ENCODE peak calls at places on chromosomes 12 and 14, in seven cellular contexts. Y is uterus, U is progenitor cell of endocrine pancreas, X is suprapubic skin, G is cardiac fibroblast, J is cardiac muscle cell, R is neural crest cell. F is an unnamed sample.

GRCh38 chr14:28902930-28903329 is 136.3 kb downstream of the FOXG1 start:
- DNase-seq in Y (no peak), U (no peak), X (no peak), G (no peak), J (no peak), R (no peak), F (no peak)

GRCh38 chr12:79267580-79267979 is 403.0 kb downstream of the SYT1 start:
- DNase-seq in Y (no peak), U (no peak), X (no peak), G (no peak), J (no peak), R (no peak), F (no peak)

GRCh38 chr12:25131270-25131669 is 63.7 kb downstream of the DNAI7 start:
- DNase-seq in Y (no peak), U (no peak), X (no peak), G (no peak), J (no peak), R (no peak), F (no peak)

GRCh38 chr12:88391556-88391955 is 188.7 kb downstream of the KITLG start:
- DNase-seq in Y (no peak), U (no peak), X (no peak), G (peak; percentile 94), J (no peak), R (no peak), F (no peak)

GRCh38 chr14:37482428-37482827 is 112.6 kb downstream of the FOXA1 start:
- DNase-seq in Y (no peak), U (no peak), X (no peak), G (no peak), J (no peak), R (no peak), F (no peak)

GRCh38 chr12:23843958-23844357 is 105.5 kb downstream of the SOX5 start:
- DNase-seq in Y (no peak), U (no peak), X (no peak), G (no peak), J (no peak), R (no peak), F (no peak)

GRCh38 chr12:123886931-123887582 is 85.6 kb downstream of the CCDC92 start:
- DNase-seq in Y (no peak), U (no peak), X (no peak), G (no peak), J (no peak), R (no peak), F (no peak)

GRCh38 chr14:84084056-84084590 is 1445.8 kb upstream of the FLRT2 start:
- DNase-seq in Y (no peak), U (no peak), X (no peak), G (no peak), J (no peak), R (no peak), F (no peak)

GRCh38 chr12:121980211-121980891 is 41.3 kb upstream of the BCL7A start:
- DNase-seq in Y (no peak), U (no peak), X (no peak), G (peak; percentile 29), J (no peak), R (no peak), F (no peak)

GRCh38 chr12:58967551-58967950 is 47.2 kb upstream of the LRIG3 start:
- DNase-seq in Y (no peak), U (no peak), X (no peak), G (peak; percentile 86), J (no peak), R (no peak), F (no peak)

GRCh38 chr12:63752283-63752682 is 27.4 kb upstream of the RXYLT1 start:
- DNase-seq in Y (no peak), U (no peak), X (no peak), G (no peak), J (no peak), R (no peak), F (no peak)

GRCh38 chr14:99248761-99249171 is 23.2 kb downstream of the BCL11B start:
- DNase-seq in Y (no peak), U (no peak), X (no peak), G (no peak), J (no peak), R (no peak), F (no peak)

GRCh38 chr14:56887211-56887610 is 76.9 kb upstream of the OTX2 start:
- DNase-seq in Y (no peak), U (no peak), X (no peak), G (no peak), J (peak; percentile 25), R (no peak), F (no peak)

GRCh38 chr12:121915841-121916321 is 2.5 kb upstream of the CFAP251 start:
- DNase-seq in Y (no peak), U (no peak), X (no peak), G (peak; percentile 68), J (no peak), R (no peak), F (no peak)

DNA sequence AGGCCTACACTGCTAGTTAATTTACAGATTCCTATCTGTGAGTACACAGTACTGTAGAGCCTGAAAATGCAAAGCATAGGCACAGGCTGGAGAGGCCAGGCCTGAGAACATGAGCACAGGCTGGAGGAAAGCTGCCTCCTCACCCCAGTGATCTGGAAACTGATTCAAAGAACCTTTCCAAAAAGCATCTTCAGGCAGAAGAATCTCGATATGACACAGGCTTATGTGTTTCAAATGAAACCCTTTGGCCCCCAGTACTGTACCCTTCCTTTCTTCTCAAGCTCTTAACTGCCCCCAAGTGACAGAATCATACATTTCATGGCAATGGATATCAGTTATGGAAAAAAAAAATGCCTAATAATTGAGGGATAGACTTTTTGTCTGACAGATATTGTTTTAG is 122.0 kb downstream of the KCNC2 start:
- DNase-seq in Y (no peak), U (no peak), X (no peak), G (peak; percentile 1), J (peak; percentile 14), R (no peak), F (no peak)
- TF ChIP-seq CTCF in Y (no peak), U (no peak), X (no peak), G (no peak), J (no peak), R (peak; percentile 22), F (no peak)

DNA sequence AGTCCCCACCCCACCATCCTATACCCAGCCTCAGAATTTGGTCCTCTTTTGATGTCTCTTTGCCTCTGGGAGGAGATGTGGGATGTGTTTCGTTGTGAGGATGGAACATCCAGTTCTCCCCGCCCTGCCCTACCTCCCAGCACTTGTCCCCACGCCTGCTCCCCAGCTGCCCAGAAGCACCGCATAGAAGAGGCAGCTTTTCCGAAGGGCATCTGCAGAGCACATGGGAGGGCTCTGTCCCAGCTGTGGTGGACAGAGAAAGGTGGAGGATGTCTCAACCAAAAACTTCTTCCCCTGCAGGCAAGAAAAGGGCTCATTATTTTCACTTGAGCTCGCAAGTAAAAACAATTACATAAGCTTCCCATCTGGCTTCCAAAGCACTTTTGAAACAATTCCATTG is 302.6 kb downstream of the PCNX1 start:
- DNase-seq in Y (no peak), U (no peak), X (no peak), G (no peak), J (no peak), R (no peak), F (no peak)
- TF ChIP-seq CTCF in Y (no peak), U (no peak), X (no peak), G (no peak), J (no peak), R (no peak), F (no peak)

GRCh38 chr12:48001426-48002178 is 2.7 kb downstream of the COL2A1 start:
- DNase-seq in Y (no peak), U (no peak), X (no peak), G (peak; percentile 45), J (peak; percentile 83), R (peak; percentile 56), F (no peak)

GRCh38 chr12:48002179-48002601 is 2.1 kb downstream of the COL2A1 start:
- DNase-seq in Y (no peak), U (no peak), X (peak; percentile 53), G (peak; percentile 6), J (peak; percentile 28), R (peak; percentile 39), F (no peak)

GRCh38 chr12:48003226-48004038 is 844 bp downstream of the COL2A1 start:
- DNase-seq in Y (no peak), U (no peak), X (no peak), G (no peak), J (peak; percentile 45), R (peak; percentile 30), F (no peak)

GRCh38 chr12:48004039-48004940 is at the start of gene COL2A1:
- DNase-seq in Y (no peak), U (peak; percentile 77), X (no peak), G (peak; percentile 23), J (peak; percentile 78), R (peak; percentile 68), F (no peak)

DNA sequence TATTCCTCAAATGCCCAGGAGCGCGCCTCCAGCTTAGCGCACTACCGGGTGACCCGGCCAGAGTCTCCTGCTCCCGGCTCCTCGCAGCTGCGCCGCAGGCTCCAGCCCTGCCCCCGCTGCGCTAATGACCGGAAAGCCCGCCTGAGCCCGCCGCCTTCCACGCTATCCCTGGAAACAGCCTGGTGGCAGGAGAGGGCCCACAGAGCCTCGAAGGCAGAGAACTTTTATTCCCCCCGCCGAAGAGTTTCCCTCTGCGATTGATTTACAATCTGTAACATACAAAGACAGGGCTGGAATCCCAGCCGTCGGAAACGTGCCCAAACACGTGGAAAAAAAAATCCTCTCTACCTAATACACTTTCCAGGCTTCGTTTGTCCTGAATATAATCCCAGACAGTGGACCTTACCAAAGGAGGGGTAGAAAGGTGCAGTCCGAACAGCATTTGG is 1.5 kb downstream of the COL2A1 start:
- DNase-seq in Y (peak; percentile 59), U (no peak), X (peak; percentile 71), G (peak; percentile 31), J (peak; percentile 76), R (peak; percentile 55), F (no peak)
- TF ChIP-seq CTCF in Y (no peak), U (no peak), X (no peak), G (no peak), J (no peak), R (no peak), F (no peak)

GRCh38 chr12:14238224-14238792 is 127.2 kb upstream of the ATF7IP start:
- DNase-seq in Y (no peak), U (no peak), X (no peak), G (peak; percentile 70), J (peak; percentile 45), R (no peak), F (no peak)

GRCh38 chr12:14240873-14241220 is 124.6 kb upstream of the ATF7IP start:
- DNase-seq in Y (no peak), U (no peak), X (no peak), G (no peak), J (no peak), R (no peak), F (no peak)

GRCh38 chr12:14239935-14240872 is 125.3 kb upstream of the ATF7IP start:
- DNase-seq in Y (no peak), U (no peak), X (no peak), G (no peak), J (no peak), R (no peak), F (no peak)

GRCh38 chr12:14243941-14244340 is 121.5 kb upstream of the ATF7IP start:
- DNase-seq in Y (no peak), U (no peak), X (no peak), G (no peak), J (no peak), R (no peak), F (no peak)

DNA sequence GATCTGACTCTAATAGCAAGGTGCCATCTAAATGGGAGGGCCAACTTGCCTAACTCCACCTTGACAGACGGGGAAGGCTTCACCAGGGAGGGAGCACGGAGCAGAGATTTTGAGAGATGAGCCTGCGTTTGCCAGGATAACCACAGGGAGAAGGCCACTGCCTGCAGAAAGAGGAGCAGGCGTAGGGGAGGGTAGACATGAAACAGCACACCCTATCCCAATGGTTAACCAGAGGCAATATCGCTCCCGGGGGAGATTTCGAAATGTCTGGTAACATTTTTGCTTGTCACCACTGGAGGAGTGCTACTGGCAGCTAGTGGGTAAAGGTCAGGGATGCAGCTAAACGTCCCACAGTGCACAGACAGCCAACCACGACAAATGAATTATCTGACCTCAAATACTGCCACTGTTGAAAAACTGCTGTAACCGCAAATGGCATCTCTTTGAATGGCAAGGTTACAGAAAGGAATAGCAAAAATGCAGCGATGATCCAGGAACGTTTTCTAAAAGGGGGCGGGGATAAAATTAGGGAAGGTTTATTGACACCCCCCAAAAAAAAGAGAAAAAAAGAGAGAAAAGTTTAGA is 126.0 kb upstream of the ATF7IP start:
- DNase-seq in Y (no peak), U (no peak), X (no peak), G (peak; percentile 47), J (peak; percentile 69), R (peak; percentile 39), F (no peak)
- TF ChIP-seq CTCF in Y (no peak), U (peak; percentile 9), X (no peak), G (no peak), J (no peak), R (peak; percentile 45), F (no peak)

F was measured in osteocyte.